ENCODE peak calls at places on chromosomes 6 and 20, in eight cellular contexts. One of them, this sample, is unnamed.

GRCh38 chr20:4170621-4171537 is 155.5 kb upstream of the RNF24 start:
- DNase-seq in sigmoid colon: no peak
- DNase-seq in fibroblast of the aortic adventitia: no peak
- DNase-seq in nephron progenitor cell: no peak
- DNase-seq in neural crest cell: no peak
- DNase-seq in AG09319: no peak
- DNase-seq in CD4-positive, alpha-beta T cell: no peak
- DNase-seq in progenitor cell of endocrine pancreas: no peak
- DNase-seq in this sample: no peak

GRCh38 chr6:109662192-109662591 is 28.8 kb downstream of the AK9 start:
- DNase-seq in sigmoid colon: no peak
- DNase-seq in fibroblast of the aortic adventitia: peak; percentile 3
- DNase-seq in nephron progenitor cell: no peak
- DNase-seq in neural crest cell: no peak
- DNase-seq in AG09319: no peak
- DNase-seq in CD4-positive, alpha-beta T cell: no peak
- DNase-seq in progenitor cell of endocrine pancreas: no peak
- DNase-seq in this sample: no peak

GRCh38 chr20:24937579-24937978 is 11.5 kb upstream of the CST7 start:
- DNase-seq in sigmoid colon: peak; percentile 26
- DNase-seq in fibroblast of the aortic adventitia: no peak
- DNase-seq in nephron progenitor cell: no peak
- DNase-seq in neural crest cell: no peak
- DNase-seq in AG09319: no peak
- DNase-seq in CD4-positive, alpha-beta T cell: no peak
- DNase-seq in progenitor cell of endocrine pancreas: no peak
- DNase-seq in this sample: no peak

GRCh38 chr20:58891076-58891685 is 38.7 kb downstream of the GNAS start:
- DNase-seq in sigmoid colon: peak; percentile 93
- DNase-seq in fibroblast of the aortic adventitia: peak; percentile 52
- DNase-seq in nephron progenitor cell: peak; percentile 77
- DNase-seq in neural crest cell: peak; percentile 59
- DNase-seq in AG09319: peak; percentile 43
- DNase-seq in CD4-positive, alpha-beta T cell: peak; percentile 78
- DNase-seq in progenitor cell of endocrine pancreas: peak; percentile 61
- DNase-seq in this sample: peak; percentile 70

GRCh38 chr6:25280617-25280990 is 1.4 kb downstream of the CARMIL1 start:
- DNase-seq in sigmoid colon: no peak
- DNase-seq in fibroblast of the aortic adventitia: peak; percentile 41
- DNase-seq in nephron progenitor cell: no peak
- DNase-seq in neural crest cell: no peak
- DNase-seq in AG09319: no peak
- DNase-seq in CD4-positive, alpha-beta T cell: no peak
- DNase-seq in progenitor cell of endocrine pancreas: no peak
- DNase-seq in this sample: no peak

GRCh38 chr6:44789061-44789460 is 401.6 kb downstream of the CDC5L start:
- DNase-seq in sigmoid colon: no peak
- DNase-seq in fibroblast of the aortic adventitia: no peak
- DNase-seq in nephron progenitor cell: no peak
- DNase-seq in neural crest cell: no peak
- DNase-seq in AG09319: no peak
- DNase-seq in CD4-positive, alpha-beta T cell: no peak
- DNase-seq in progenitor cell of endocrine pancreas: no peak
- DNase-seq in this sample: no peak

GRCh38 chr6:10140824-10141223 is 274.1 kb downstream of the TFAP2A start:
- DNase-seq in sigmoid colon: no peak
- DNase-seq in fibroblast of the aortic adventitia: no peak
- DNase-seq in nephron progenitor cell: no peak
- DNase-seq in neural crest cell: no peak
- DNase-seq in AG09319: no peak
- DNase-seq in CD4-positive, alpha-beta T cell: no peak
- DNase-seq in progenitor cell of endocrine pancreas: no peak
- DNase-seq in this sample: no peak

GRCh38 chr20:25082498-25082873 is 545 bp upstream of the VSX1 start:
- DNase-seq in sigmoid colon: no peak
- DNase-seq in fibroblast of the aortic adventitia: no peak
- DNase-seq in nephron progenitor cell: no peak
- DNase-seq in neural crest cell: no peak
- DNase-seq in AG09319: no peak
- DNase-seq in CD4-positive, alpha-beta T cell: no peak
- DNase-seq in progenitor cell of endocrine pancreas: no peak
- DNase-seq in this sample: no peak

GRCh38 chr6:39439342-39440038 is 117.0 kb upstream of the KCNK16 start:
- DNase-seq in sigmoid colon: no peak
- DNase-seq in fibroblast of the aortic adventitia: no peak
- DNase-seq in nephron progenitor cell: no peak
- DNase-seq in neural crest cell: no peak
- DNase-seq in AG09319: no peak
- DNase-seq in CD4-positive, alpha-beta T cell: no peak
- DNase-seq in progenitor cell of endocrine pancreas: no peak
- DNase-seq in this sample: no peak

GRCh38 chr6:36874016-36874442 is 574 bp downstream of the PPIL1 start:
- DNase-seq in sigmoid colon: no peak
- DNase-seq in fibroblast of the aortic adventitia: peak; percentile 33
- DNase-seq in nephron progenitor cell: no peak
- DNase-seq in neural crest cell: no peak
- DNase-seq in AG09319: no peak
- DNase-seq in CD4-positive, alpha-beta T cell: no peak
- DNase-seq in progenitor cell of endocrine pancreas: no peak
- DNase-seq in this sample: no peak

GRCh38 chr20:44533928-44534327 is 12.1 kb upstream of the SERINC3 start:
- DNase-seq in sigmoid colon: no peak
- DNase-seq in fibroblast of the aortic adventitia: no peak
- DNase-seq in nephron progenitor cell: no peak
- DNase-seq in neural crest cell: no peak
- DNase-seq in AG09319: no peak
- DNase-seq in CD4-positive, alpha-beta T cell: no peak
- DNase-seq in progenitor cell of endocrine pancreas: no peak
- DNase-seq in this sample: no peak

GRCh38 chr6:141107562-141108160 is 1025.1 kb upstream of the GJE1 start:
- DNase-seq in sigmoid colon: no peak
- DNase-seq in fibroblast of the aortic adventitia: peak; percentile 41
- DNase-seq in nephron progenitor cell: no peak
- DNase-seq in neural crest cell: no peak
- DNase-seq in AG09319: no peak
- DNase-seq in CD4-positive, alpha-beta T cell: no peak
- DNase-seq in progenitor cell of endocrine pancreas: no peak
- DNase-seq in this sample: no peak

GRCh38 chr6:139336488-139336887 is 38.0 kb downstream of the CITED2 start:
- DNase-seq in sigmoid colon: no peak
- DNase-seq in fibroblast of the aortic adventitia: peak; percentile 82
- DNase-seq in nephron progenitor cell: no peak
- DNase-seq in neural crest cell: no peak
- DNase-seq in AG09319: no peak
- DNase-seq in CD4-positive, alpha-beta T cell: no peak
- DNase-seq in progenitor cell of endocrine pancreas: no peak
- DNase-seq in this sample: no peak

GRCh38 chr20:44054118-44054517 is 132.9 kb downstream of the JPH2 start:
- DNase-seq in sigmoid colon: peak; percentile 40
- DNase-seq in fibroblast of the aortic adventitia: no peak
- DNase-seq in nephron progenitor cell: no peak
- DNase-seq in neural crest cell: no peak
- DNase-seq in AG09319: no peak
- DNase-seq in CD4-positive, alpha-beta T cell: no peak
- DNase-seq in progenitor cell of endocrine pancreas: no peak
- DNase-seq in this sample: no peak

GRCh38 chr6:57087916-57088315 is 2.1 kb upstream of the ZNF451 start:
- DNase-seq in sigmoid colon: no peak
- DNase-seq in fibroblast of the aortic adventitia: no peak
- DNase-seq in nephron progenitor cell: no peak
- DNase-seq in neural crest cell: no peak
- DNase-seq in AG09319: no peak
- DNase-seq in CD4-positive, alpha-beta T cell: no peak
- DNase-seq in progenitor cell of endocrine pancreas: no peak
- DNase-seq in this sample: no peak

DNA sequence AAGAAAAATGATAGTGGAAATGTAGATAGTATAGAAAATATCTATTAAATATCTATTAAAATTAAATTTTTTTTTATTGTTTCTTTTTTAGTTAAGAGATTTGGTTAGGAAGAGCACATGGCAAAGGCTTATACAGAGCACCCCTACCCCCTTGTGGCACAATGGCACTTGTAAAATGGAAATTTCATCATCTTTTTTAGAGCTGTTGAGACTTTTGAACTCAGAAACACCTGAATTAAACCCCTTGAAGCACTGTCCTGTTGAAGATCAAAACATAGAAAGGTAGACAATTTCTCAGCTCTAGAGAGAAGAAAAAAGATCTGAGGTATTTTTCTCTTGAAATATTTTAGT is 572.4 kb downstream of the PKHD1 start:
- DNase-seq in sigmoid colon: no peak
- DNase-seq in fibroblast of the aortic adventitia: no peak
- DNase-seq in nephron progenitor cell: no peak
- DNase-seq in neural crest cell: no peak
- DNase-seq in AG09319: no peak
- DNase-seq in CD4-positive, alpha-beta T cell: no peak
- DNase-seq in progenitor cell of endocrine pancreas: no peak
- DNase-seq in this sample: no peak
- TF ChIP-seq CTCF in sigmoid colon: no peak
- TF ChIP-seq CTCF in fibroblast of the aortic adventitia: no peak
- TF ChIP-seq CTCF in nephron progenitor cell: no peak
- TF ChIP-seq CTCF in neural crest cell: peak; percentile 65
- TF ChIP-seq CTCF in AG09319: no peak
- TF ChIP-seq CTCF in CD4-positive, alpha-beta T cell: no peak
- TF ChIP-seq CTCF in progenitor cell of endocrine pancreas: peak; percentile 26
- TF ChIP-seq CTCF in this sample: no peak

DNA sequence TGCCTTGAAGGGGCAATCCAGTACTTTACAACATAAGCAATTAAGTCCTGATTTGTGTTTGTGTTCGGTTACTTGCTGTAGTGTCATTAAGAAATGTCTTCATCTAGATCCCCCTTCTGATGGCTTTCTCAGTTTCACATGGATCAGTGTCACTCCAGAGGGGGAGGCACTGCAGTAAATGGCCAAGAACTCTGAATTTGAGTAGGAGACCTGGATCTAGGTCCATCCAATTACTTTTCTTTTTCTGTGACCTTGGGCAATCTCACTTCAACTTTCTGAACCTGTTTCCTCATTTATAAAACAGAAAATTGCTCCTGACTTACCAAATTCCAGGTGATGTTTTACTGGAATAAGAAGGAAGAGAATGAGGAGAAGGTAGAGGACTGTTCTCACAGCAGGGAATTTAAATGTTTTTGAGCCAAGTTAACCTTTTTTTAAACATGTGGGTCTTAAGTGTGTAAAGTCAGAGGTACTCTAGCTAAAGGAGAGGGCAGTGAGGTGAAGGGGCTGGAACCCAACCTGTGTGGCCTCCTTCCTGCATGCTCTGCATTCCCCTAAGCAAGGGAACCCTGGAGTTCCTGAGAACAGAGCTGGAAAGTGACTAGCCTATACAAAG is 285.5 kb downstream of the HACE1 start:
- DNase-seq in sigmoid colon: no peak
- DNase-seq in fibroblast of the aortic adventitia: no peak
- DNase-seq in nephron progenitor cell: no peak
- DNase-seq in neural crest cell: no peak
- DNase-seq in AG09319: no peak
- DNase-seq in CD4-positive, alpha-beta T cell: no peak
- DNase-seq in progenitor cell of endocrine pancreas: no peak
- DNase-seq in this sample: no peak
- TF ChIP-seq CTCF in sigmoid colon: no peak
- TF ChIP-seq CTCF in fibroblast of the aortic adventitia: no peak
- TF ChIP-seq CTCF in nephron progenitor cell: no peak
- TF ChIP-seq CTCF in neural crest cell: no peak
- TF ChIP-seq CTCF in AG09319: no peak
- TF ChIP-seq CTCF in CD4-positive, alpha-beta T cell: no peak
- TF ChIP-seq CTCF in progenitor cell of endocrine pancreas: no peak
- TF ChIP-seq CTCF in this sample: no peak

DNA sequence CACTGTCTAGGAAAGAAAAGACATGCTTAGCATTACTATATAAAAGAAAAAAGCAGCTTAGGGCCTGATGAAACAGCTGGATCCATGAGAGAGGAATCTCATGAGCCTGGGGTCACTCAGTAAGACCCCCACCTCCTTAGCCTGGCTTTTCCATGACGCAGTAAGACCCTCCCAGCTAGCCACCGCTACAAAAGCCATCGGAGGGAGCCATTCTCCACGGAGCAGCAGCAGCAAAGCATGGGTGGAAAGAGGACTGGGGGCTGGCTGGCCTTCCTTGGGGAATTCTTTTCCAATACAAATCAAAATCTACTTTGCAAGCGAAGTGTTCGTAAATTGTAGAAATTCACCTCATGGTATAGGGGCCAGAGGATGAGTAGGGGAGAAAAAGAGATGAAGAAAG is 91.8 kb downstream of the SOD2 start:
- DNase-seq in sigmoid colon: no peak
- DNase-seq in fibroblast of the aortic adventitia: no peak
- DNase-seq in nephron progenitor cell: no peak
- DNase-seq in neural crest cell: no peak
- DNase-seq in AG09319: no peak
- DNase-seq in CD4-positive, alpha-beta T cell: no peak
- DNase-seq in progenitor cell of endocrine pancreas: no peak
- DNase-seq in this sample: no peak
- TF ChIP-seq CTCF in sigmoid colon: no peak
- TF ChIP-seq CTCF in fibroblast of the aortic adventitia: no peak
- TF ChIP-seq CTCF in nephron progenitor cell: no peak
- TF ChIP-seq CTCF in neural crest cell: no peak
- TF ChIP-seq CTCF in AG09319: no peak
- TF ChIP-seq CTCF in CD4-positive, alpha-beta T cell: no peak
- TF ChIP-seq CTCF in progenitor cell of endocrine pancreas: no peak
- TF ChIP-seq CTCF in this sample: no peak

DNA sequence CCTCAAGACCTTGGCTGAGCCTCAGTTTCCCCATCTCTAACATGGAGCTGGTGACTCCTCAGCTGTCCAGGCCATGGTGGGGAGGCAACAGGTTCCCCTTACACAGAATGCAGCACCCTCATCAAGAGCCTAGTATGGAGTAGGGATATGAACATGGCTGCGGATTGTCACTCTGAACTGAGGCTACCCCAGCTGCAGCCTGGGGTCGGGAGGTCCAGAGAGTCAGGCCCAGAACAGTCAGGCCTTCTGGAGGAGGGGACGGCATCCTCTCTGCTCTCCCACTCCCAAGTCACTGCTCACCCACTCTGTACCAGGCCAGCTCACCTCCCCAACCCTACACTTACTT is 1.4 kb upstream of the FOXS1 start:
- DNase-seq in sigmoid colon: no peak
- DNase-seq in fibroblast of the aortic adventitia: no peak
- DNase-seq in nephron progenitor cell: no peak
- DNase-seq in neural crest cell: no peak
- DNase-seq in AG09319: no peak
- DNase-seq in CD4-positive, alpha-beta T cell: no peak
- DNase-seq in progenitor cell of endocrine pancreas: no peak
- DNase-seq in this sample: no peak
- TF ChIP-seq CTCF in sigmoid colon: no peak
- TF ChIP-seq CTCF in fibroblast of the aortic adventitia: no peak
- TF ChIP-seq CTCF in nephron progenitor cell: no peak
- TF ChIP-seq CTCF in neural crest cell: peak; percentile 23
- TF ChIP-seq CTCF in AG09319: no peak
- TF ChIP-seq CTCF in CD4-positive, alpha-beta T cell: no peak
- TF ChIP-seq CTCF in progenitor cell of endocrine pancreas: no peak
- TF ChIP-seq CTCF in this sample: peak; percentile 54